ENCODE peak calls at places on chromosomes 4 and X, in four cellular contexts. One of them, this sample, is unnamed.

GRCh38 chr4:117847849-117848248 is 186.4 kb upstream of the NDST3 start:
- DNase-seq in A673: no peak
- DNase-seq in fibroblast of pulmonary artery: no peak
- DNase-seq in AG04449: no peak
- DNase-seq in this sample: no peak

GRCh38 chr4:55080174-55080865 is 45.1 kb downstream of the KDR start:
- DNase-seq in fibroblast of pulmonary artery: no peak
- DNase-seq in A673: no peak
- DNase-seq in AG04449: peak; percentile 1
- DNase-seq in this sample: no peak

GRCh38 chr4:3479358-3480101 is 16.4 kb downstream of the DOK7 start:
- DNase-seq in fibroblast of pulmonary artery: no peak
- DNase-seq in AG04449: no peak
- DNase-seq in A673: no peak
- DNase-seq in this sample: no peak

GRCh38 chr4:92035666-92036065 is 268.1 kb upstream of the GRID2 start:
- DNase-seq in A673: no peak
- DNase-seq in fibroblast of pulmonary artery: no peak
- DNase-seq in AG04449: no peak
- DNase-seq in this sample: no peak

GRCh38 chrX:19017271-19017670 is 33.4 kb upstream of the PHKA2 start:
- DNase-seq in AG04449: no peak
- DNase-seq in fibroblast of pulmonary artery: peak; percentile 18
- DNase-seq in A673: peak; percentile 63
- DNase-seq in this sample: no peak

GRCh38 chr4:533318-534100 is 34.5 kb downstream of the PIGG start:
- DNase-seq in AG04449: no peak
- DNase-seq in fibroblast of pulmonary artery: no peak
- DNase-seq in A673: no peak
- DNase-seq in this sample: no peak

GRCh38 chr4:38889143-38889542 is 21.5 kb downstream of the FAM114A1 start:
- DNase-seq in fibroblast of pulmonary artery: peak; percentile 87
- DNase-seq in AG04449: no peak
- DNase-seq in A673: peak; percentile 56
- DNase-seq in this sample: no peak

GRCh38 chrX:152299787-152300186 is 151.3 kb downstream of the GABRA3 start:
- DNase-seq in A673: no peak
- DNase-seq in AG04449: no peak
- DNase-seq in fibroblast of pulmonary artery: no peak
- DNase-seq in this sample: no peak

GRCh38 chr4:106329027-106329618 is 12.8 kb downstream of the AIMP1 start:
- DNase-seq in AG04449: no peak
- DNase-seq in A673: peak; percentile 59
- DNase-seq in fibroblast of pulmonary artery: peak; percentile 67
- DNase-seq in this sample: peak; percentile 16

GRCh38 chr4:92060333-92060732 is 243.4 kb upstream of the GRID2 start:
- DNase-seq in fibroblast of pulmonary artery: no peak
- DNase-seq in AG04449: no peak
- DNase-seq in A673: no peak
- DNase-seq in this sample: no peak

GRCh38 chrX:49231333-49232000 is 1.7 kb downstream of the CACNA1F start:
- DNase-seq in A673: no peak
- DNase-seq in AG04449: no peak
- DNase-seq in fibroblast of pulmonary artery: no peak
- DNase-seq in this sample: no peak

GRCh38 chrX:49233176-49233575 is at the start of gene CACNA1F:
- DNase-seq in AG04449: no peak
- DNase-seq in A673: no peak
- DNase-seq in fibroblast of pulmonary artery: no peak
- DNase-seq in this sample: no peak

GRCh38 chrX:49232525-49232924 is 615 bp downstream of the CACNA1F start:
- DNase-seq in AG04449: no peak
- DNase-seq in fibroblast of pulmonary artery: no peak
- DNase-seq in A673: no peak
- DNase-seq in this sample: no peak

GRCh38 chrX:49228185-49228584 is 5.0 kb downstream of the CACNA1F start:
- DNase-seq in A673: no peak
- DNase-seq in fibroblast of pulmonary artery: no peak
- DNase-seq in AG04449: no peak
- DNase-seq in this sample: no peak

GRCh38 chrX:49230500-49231232 is 2.5 kb downstream of the CACNA1F start:
- DNase-seq in AG04449: no peak
- DNase-seq in A673: peak; percentile 25
- DNase-seq in fibroblast of pulmonary artery: no peak
- DNase-seq in this sample: no peak
- H3K4me3 ChIP-seq in AG04449: no peak overlapping the region
- H3K4me3 ChIP-seq in A673: peak overlapping the region; percentile 23
- H3K4me3 ChIP-seq in fibroblast of pulmonary artery: no peak overlapping the region
- H3K4me3 ChIP-seq in this sample: peak overlapping the region; percentile 42

DNA sequence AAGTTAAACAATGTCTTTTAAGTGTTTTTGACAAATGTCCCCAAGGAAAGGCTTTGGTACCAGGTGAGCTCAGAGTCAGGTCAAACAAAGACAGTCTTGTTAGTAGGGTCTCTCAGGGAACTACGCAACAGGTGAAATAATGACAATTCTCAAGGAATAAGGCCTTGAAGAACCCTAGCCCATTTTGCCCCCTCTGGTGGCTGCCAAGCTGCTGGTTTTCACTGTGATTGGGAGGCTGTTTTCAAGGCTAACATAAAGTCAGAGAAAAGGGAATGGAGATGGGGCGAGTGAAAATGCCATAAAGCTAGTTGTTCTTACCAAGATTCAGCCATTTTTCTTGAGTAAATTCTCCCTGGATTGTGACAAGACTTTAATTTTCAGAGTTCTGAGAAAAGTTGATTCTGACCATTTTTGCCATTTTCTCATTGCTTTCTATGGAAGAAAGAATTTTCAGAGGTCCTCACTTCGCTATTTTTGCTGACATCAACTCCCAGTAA is 58.7 kb downstream of the RWDD4 start:
- DNase-seq in A673: peak; percentile 28
- DNase-seq in AG04449: no peak
- DNase-seq in fibroblast of pulmonary artery: peak; percentile 22
- DNase-seq in this sample: no peak
- TF ChIP-seq CTCF in A673: peak; percentile 54
- TF ChIP-seq CTCF in AG04449: peak; percentile 41
- TF ChIP-seq CTCF in fibroblast of pulmonary artery: peak; percentile 49
- TF ChIP-seq CTCF in this sample: peak; percentile 71

GRCh38 chr4:167020410-167020809 is 213.9 kb downstream of the SPOCK3 start:
- DNase-seq in fibroblast of pulmonary artery: peak; percentile 23
- DNase-seq in A673: peak; percentile 33
- DNase-seq in AG04449: no peak
- DNase-seq in this sample: no peak

DNA sequence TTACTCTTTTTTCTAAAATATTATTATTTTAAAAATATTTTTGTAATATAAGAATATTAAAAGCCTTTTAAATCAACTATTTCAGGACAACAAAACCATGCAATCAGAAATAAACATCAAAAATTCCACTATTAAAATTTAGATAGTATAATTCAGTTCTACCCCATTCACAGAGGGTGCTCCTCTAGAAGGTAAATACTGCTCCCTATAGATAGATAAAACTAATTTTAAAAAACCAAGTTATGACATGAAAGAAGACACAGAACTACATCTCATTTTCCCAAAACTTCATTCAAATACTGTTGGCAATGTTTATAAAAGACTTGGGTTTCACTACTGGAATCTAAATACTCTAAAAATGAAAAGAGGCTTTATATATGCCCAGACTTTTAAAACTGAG is 219.3 kb downstream of the SPOCK3 start:
- DNase-seq in A673: no peak
- DNase-seq in AG04449: no peak
- DNase-seq in fibroblast of pulmonary artery: no peak
- DNase-seq in this sample: no peak
- H3K4me3 ChIP-seq in A673: no peak overlapping the region
- H3K4me3 ChIP-seq in AG04449: no peak overlapping the region
- H3K4me3 ChIP-seq in fibroblast of pulmonary artery: no peak overlapping the region
- H3K4me3 ChIP-seq in this sample: no peak overlapping the region

GRCh38 chrX:44203791-44204190 is 139.7 kb downstream of the EFHC2 start:
- DNase-seq in AG04449: no peak
- DNase-seq in fibroblast of pulmonary artery: no peak
- DNase-seq in A673: no peak
- DNase-seq in this sample: no peak
- TF ChIP-seq CTCF in AG04449: no peak
- TF ChIP-seq CTCF in fibroblast of pulmonary artery: no peak
- TF ChIP-seq CTCF in A673: peak; percentile 43
- TF ChIP-seq CTCF in this sample: peak; percentile 29

GRCh38 chr4:173516621-173517612 is 13.1 kb downstream of the HAND2 start:
- DNase-seq in AG04449: no peak
- DNase-seq in fibroblast of pulmonary artery: peak; percentile 64
- DNase-seq in A673: no peak
- DNase-seq in this sample: no peak
- H3K4me3 ChIP-seq in AG04449: no peak overlapping the region
- H3K4me3 ChIP-seq in fibroblast of pulmonary artery: no peak overlapping the region
- H3K4me3 ChIP-seq in A673: no peak overlapping the region
- H3K4me3 ChIP-seq in this sample: no peak overlapping the region

DNA sequence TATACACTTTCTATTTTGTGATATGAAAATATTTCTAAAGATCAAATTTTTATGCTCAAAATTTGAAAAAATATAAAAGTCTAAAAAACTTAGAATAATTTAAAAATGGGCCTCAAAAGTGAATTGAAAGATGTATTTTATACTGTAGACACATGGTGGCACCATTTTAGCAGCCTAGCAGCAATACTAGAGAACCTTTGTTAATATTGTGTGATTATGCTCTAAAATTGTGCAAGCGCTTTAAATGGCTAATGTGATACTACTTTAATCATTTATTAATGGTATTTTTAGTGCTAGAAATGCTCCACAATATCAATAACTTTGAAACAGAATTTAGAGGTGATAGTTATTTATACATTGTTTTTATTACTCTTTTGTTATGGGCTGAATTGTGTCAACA is 3.7 kb upstream of the GUF1 start:
- DNase-seq in AG04449: no peak
- DNase-seq in A673: peak; percentile 14
- DNase-seq in fibroblast of pulmonary artery: peak; percentile 7
- DNase-seq in this sample: no peak
- TF ChIP-seq CTCF in AG04449: no peak
- TF ChIP-seq CTCF in A673: peak; percentile 38
- TF ChIP-seq CTCF in fibroblast of pulmonary artery: no peak
- TF ChIP-seq CTCF in this sample: peak; percentile 11

This sample was measured in epithelial cell of proximal tubule.